ENCODE peak calls at places on chromosomes 2 and 18, in six cellular contexts. W is GM12878, N is HCT116, C is SK-N-SH, R is K562, O is HepG2. J is an unnamed sample.

GRCh38 chr2:207624170-207625013 is 802 bp downstream of the METTL21A start:
- DNase-seq in R (peak; percentile 21), O (peak; percentile 64), C (peak; percentile 79), W (no peak), N (no peak), J (peak; percentile 48)

GRCh38 chr2:163281717-163282116 is 443.1 kb upstream of the KCNH7 start:
- DNase-seq in N (no peak), O (no peak), W (no peak), R (no peak), C (no peak), J (no peak)

GRCh38 chr2:61721382-61721781 is 132.5 kb downstream of the FAM161A start:
- DNase-seq in C (no peak), W (no peak), O (no peak), R (no peak), N (no peak), J (no peak)

GRCh38 chr2:238267341-238267710 is 21.1 kb downstream of the PER2 start:
- DNase-seq in C (no peak), R (no peak), O (no peak), W (no peak), N (no peak), J (no peak)

GRCh38 chr2:239106314-239106908 is 258.5 kb downstream of the TWIST2 start:
- DNase-seq in O (peak; percentile 43), C (peak; percentile 92), W (no peak), N (peak; percentile 18), R (peak; percentile 34), J (peak; percentile 88)

GRCh38 chr2:45184606-45185005 is 175.4 kb upstream of the SIX2 start:
- DNase-seq in C (no peak), R (no peak), W (no peak), N (peak; percentile 28), O (no peak), J (no peak)

GRCh38 chr18:57743008-57743407 is 60.1 kb downstream of the ATP8B1 start:
- DNase-seq in O (no peak), N (no peak), C (no peak), R (no peak), W (no peak), J (no peak)

GRCh38 chr2:241200822-241201395 is 12.4 kb downstream of the ANO7 start:
- DNase-seq in W (no peak), N (no peak), R (no peak), O (no peak), C (no peak), J (no peak)

DNA sequence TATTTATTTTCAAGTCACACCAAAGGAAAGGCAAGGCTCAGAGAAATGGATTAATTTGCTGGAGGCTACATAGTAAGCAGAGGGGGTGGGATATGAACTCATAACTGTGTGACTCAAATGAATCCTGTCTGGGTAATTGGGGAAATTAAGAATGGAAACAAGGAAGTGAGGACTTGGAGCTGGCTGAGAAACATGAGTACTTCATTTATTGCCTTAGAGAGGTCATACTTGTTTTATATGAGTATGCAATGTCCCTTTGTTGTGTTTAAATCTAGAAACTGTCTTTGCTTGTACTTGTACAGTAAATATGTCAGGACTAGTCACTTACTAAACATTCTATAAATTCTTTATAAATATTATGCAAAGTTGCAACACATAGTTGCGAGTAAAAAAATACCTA is 2166.6 kb upstream of the PIK3C3 start:
- DNase-seq in R (no peak), W (no peak), N (no peak), O (no peak), C (no peak), J (no peak)
- TF ChIP-seq JUND in R (no peak), W (no peak), N (no peak), O (no peak), C (no peak), J (no peak)

GRCh38 chr2:210617732-210618330 is 61.4 kb downstream of the CPS1 start:
- DNase-seq in O (peak; percentile 64), R (peak; percentile 9), C (peak; percentile 55), N (peak; percentile 12), W (no peak), J (peak; percentile 26)
- TF ChIP-seq JUND in O (no peak), R (no peak), C (no peak), N (no peak), W (no peak), J (no peak)

GRCh38 chr18:653512-653911 is 3.9 kb upstream of the TYMS start:
- DNase-seq in O (no peak), C (no peak), R (no peak), N (no peak), W (no peak), J (no peak)

GRCh38 chr18:657311-657997 is at the start of gene TYMS:
- DNase-seq in C (peak; percentile 89), O (peak; percentile 55), N (peak; percentile 63), R (peak; percentile 88), W (no peak), J (peak; percentile 73)

GRCh38 chr18:657998-658946 is 819 bp downstream of the TYMS start:
- DNase-seq in R (peak; percentile 91), C (peak; percentile 89), O (peak; percentile 92), W (peak; percentile 57), N (peak; percentile 82), J (peak; percentile 94)

GRCh38 chr18:654601-655000 is 2.9 kb upstream of the TYMS start:
- DNase-seq in C (no peak), W (no peak), N (no peak), R (no peak), O (no peak), J (no peak)

GRCh38 chr18:655445-655844 is 2.0 kb upstream of the TYMS start:
- DNase-seq in R (no peak), O (no peak), C (no peak), N (no peak), W (no peak), J (no peak)
- TF ChIP-seq JUND in R (no peak), O (no peak), C (no peak), N (no peak), W (no peak), J (no peak)

DNA sequence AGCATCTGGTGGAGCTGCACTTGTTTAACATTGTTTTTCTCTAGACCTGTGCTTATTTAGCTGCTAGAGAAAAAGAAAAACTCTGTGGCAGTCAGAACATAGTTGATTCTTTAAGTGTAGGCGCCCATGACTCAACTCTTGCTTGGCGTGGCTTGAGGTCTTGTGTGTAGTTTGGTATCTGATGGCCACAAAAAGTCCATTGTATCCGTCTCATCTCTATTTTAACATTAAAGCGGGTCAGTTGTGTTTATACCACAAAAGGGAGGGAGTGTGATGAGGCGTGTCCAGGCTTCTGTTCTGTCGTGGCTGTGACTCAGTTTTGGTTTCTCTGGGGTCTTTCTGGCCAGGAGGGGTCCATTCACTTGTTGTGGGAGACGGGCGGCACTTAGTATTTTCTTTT is 24.2 kb upstream of the UGT1A8 start:
- DNase-seq in W (peak; percentile 50), C (no peak), R (no peak), O (no peak), N (no peak), J (no peak)
- TF ChIP-seq JUND in W (peak; percentile 14), C (no peak), R (no peak), O (no peak), N (no peak), J (no peak)

GRCh38 chr2:232981356-232981755 is 31.7 kb downstream of the NGEF start:
- DNase-seq in N (no peak), W (no peak), R (no peak), C (no peak), O (no peak), J (peak; percentile 67)
- TF ChIP-seq JUND in N (no peak), W (no peak), R (no peak), C (no peak), O (no peak), J (no peak)

GRCh38 chr2:18262601-18263000 is 297.9 kb downstream of the RDH14 start:
- DNase-seq in N (no peak), O (no peak), R (no peak), W (no peak), C (no peak), J (no peak)
- TF ChIP-seq JUND in N (no peak), O (no peak), R (no peak), W (no peak), C (no peak), J (no peak)

DNA sequence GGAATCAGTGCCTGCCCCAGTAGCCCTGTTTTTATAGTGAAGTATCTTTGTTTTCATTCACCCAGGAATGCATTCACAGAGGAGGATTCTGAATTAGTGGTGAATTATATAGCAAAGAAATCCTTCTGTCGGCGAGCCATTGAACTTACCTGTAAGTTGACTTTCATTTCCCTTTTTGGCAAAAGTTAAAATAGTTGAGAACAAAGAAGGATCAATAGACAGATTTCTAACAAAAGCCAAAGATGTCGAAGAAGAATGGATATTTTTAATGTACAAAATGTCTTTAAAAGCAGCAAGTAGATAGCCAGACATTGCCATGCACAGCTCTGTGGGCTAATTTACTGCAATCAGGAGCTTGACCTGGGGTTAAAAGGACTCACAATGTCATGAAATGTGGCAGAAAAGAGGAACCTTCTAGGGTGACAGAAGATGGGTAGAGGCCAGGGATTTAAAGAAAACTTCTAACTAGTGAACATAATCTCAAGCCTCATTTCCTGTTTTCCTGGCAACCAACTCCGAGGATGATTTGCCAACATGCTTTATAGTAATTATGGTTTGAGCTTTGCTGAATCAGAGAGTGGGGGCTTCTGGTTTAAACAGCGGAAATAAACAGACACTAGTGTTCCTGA is 53.8 kb upstream of the TMEM87B start:
- DNase-seq in R (no peak), W (peak; percentile 24), C (no peak), N (no peak), O (no peak), J (no peak)
- TF ChIP-seq JUND in R (no peak), W (no peak), C (no peak), N (no peak), O (no peak), J (no peak)

DNA sequence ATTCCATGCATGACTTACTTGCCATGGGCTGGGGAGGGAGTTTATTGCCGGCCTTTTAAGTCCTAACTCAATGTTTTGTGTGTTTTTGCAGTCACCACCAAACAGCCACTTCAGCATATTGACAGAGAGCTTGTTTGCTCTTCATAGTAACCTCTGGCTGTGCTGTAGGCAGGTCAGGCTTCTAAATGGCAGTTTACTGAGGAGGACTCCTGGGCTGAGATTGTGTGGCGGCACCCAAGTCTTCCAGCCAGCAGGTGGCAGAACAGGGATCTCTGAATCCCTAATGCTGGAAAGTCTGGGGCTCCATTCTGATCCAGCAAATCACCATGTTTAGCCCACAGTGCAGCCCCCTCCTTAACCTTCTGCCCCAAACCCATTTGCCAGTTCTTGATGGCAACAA is 121.2 kb downstream of the CAPN13 start:
- DNase-seq in W (no peak), R (peak; percentile 43), O (peak; percentile 59), N (no peak), C (peak; percentile 50), J (peak; percentile 35)
- TF ChIP-seq JUND in W (no peak), R (no peak), O (no peak), N (no peak), C (no peak), J (no peak)

GRCh38 chr2:219638948-219639341 is 11.5 kb downstream of the SLC4A3 start:
- DNase-seq in W (no peak), R (no peak), C (no peak), O (no peak), N (no peak), J (no peak)
- TF ChIP-seq JUND in W (no peak), R (no peak), C (no peak), O (no peak), N (no peak), J (no peak)